ENCODE peak calls at places on chromosome 1, in seven cellular contexts. J is pancreas, B is AG09309, L is lower lobe of right lung, F is adipocyte, W is NT2/D1, Q is NB4. S is an unnamed sample.

GRCh38 chr1:44631647-44632510 is 42.4 kb downstream of the TMEM53 start:
- DNase-seq in L (peak; percentile 95), Q (peak; percentile 94), W (peak; percentile 84), F (peak; percentile 91), B (no peak), J (peak; percentile 95), S (peak; percentile 82)

GRCh38 chr1:11431946-11432507 is 46.9 kb upstream of the DISP3 start:
- DNase-seq in L (no peak), Q (no peak), F (no peak), W (no peak), J (no peak), B (no peak), S (no peak)

GRCh38 chr1:114549137-114549536 is 32.3 kb downstream of the BCAS2 start:
- DNase-seq in B (no peak), W (no peak), F (no peak), Q (no peak), L (no peak), J (no peak), S (no peak)

GRCh38 chr1:241507189-241507820 is 12.2 kb downstream of the FH start:
- DNase-seq in W (no peak), J (no peak), L (no peak), Q (no peak), B (no peak), F (peak; percentile 70), S (peak; percentile 45)

GRCh38 chr1:150622219-150622975 is 7.0 kb downstream of the ENSA start:
- DNase-seq in F (no peak), J (no peak), W (no peak), B (no peak), L (peak; percentile 68), Q (no peak), S (no peak)

GRCh38 chr1:55735110-55735509 is 519.9 kb upstream of the USP24 start:
- DNase-seq in J (no peak), B (no peak), W (no peak), F (peak; percentile 32), L (no peak), Q (no peak), S (peak; percentile 64)

GRCh38 chr1:30444850-30445249 is 278.5 kb downstream of the MATN1 start:
- DNase-seq in L (no peak), W (no peak), J (no peak), B (no peak), F (no peak), Q (no peak), S (no peak)

GRCh38 chr1:100730130-100730529 is 10.6 kb downstream of the VCAM1 start:
- DNase-seq in L (no peak), Q (no peak), W (no peak), F (peak; percentile 74), J (no peak), B (no peak), S (no peak)

GRCh38 chr1:230327892-230328284 is 98.2 kb downstream of the PGBD5 start:
- DNase-seq in B (no peak), Q (no peak), F (no peak), W (peak; percentile 39), L (no peak), J (no peak), S (no peak)

GRCh38 chr1:1920608-1921458 is 1.8 kb upstream of the TMEM52 start:
- DNase-seq in L (no peak), Q (no peak), W (no peak), F (no peak), B (no peak), J (peak; percentile 64), S (no peak)

GRCh38 chr1:113433177-113433576 is 42.9 kb downstream of the MAGI3 start:
- DNase-seq in B (no peak), F (no peak), W (no peak), L (no peak), J (no peak), Q (no peak), S (peak; percentile 23)

GRCh38 chr1:46180082-46180616 is 3.9 kb upstream of the P3R3URF start:
- DNase-seq in J (no peak), B (no peak), Q (peak; percentile 32), F (no peak), L (peak; percentile 83), W (no peak), S (no peak)

DNA sequence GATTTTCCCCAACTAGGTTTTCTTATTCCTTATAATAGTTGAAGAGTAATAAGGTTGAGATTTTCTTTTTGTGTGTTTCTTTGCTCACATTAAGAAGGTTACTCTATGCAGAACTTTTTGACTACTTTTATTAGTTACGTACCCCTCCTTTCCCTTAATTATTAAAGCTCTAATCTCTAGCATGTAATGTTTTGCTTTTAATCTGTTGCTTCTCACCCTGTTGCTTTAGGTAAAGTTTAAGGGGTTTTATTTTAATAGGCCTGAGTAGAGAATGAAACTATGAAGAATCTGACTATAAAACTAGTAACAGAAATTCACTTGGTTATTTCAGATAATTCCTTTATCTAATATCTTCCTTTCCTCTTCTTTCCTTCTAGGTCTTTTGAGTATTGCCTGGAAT is 53.4 kb downstream of the POU2F1 start:
- DNase-seq in W (no peak), Q (no peak), L (no peak), F (no peak), B (no peak), J (no peak), S (no peak)
- H3K4me3 ChIP-seq in W (no peak overlapping the region), Q (no peak overlapping the region), L (no peak overlapping the region), F (no peak overlapping the region), B (no peak overlapping the region), J (no peak overlapping the region), S (no peak overlapping the region)

GRCh38 chr1:31642366-31642765 is 2.3 kb downstream of the PEF1 start:
- DNase-seq in Q (no peak), J (no peak), L (no peak), B (no peak), W (no peak), F (no peak), S (no peak)
- H3K4me3 ChIP-seq in Q (no peak overlapping the region), J (no peak overlapping the region), L (no peak overlapping the region), B (no peak overlapping the region), W (no peak overlapping the region), F (no peak overlapping the region), S (no peak overlapping the region)

DNA sequence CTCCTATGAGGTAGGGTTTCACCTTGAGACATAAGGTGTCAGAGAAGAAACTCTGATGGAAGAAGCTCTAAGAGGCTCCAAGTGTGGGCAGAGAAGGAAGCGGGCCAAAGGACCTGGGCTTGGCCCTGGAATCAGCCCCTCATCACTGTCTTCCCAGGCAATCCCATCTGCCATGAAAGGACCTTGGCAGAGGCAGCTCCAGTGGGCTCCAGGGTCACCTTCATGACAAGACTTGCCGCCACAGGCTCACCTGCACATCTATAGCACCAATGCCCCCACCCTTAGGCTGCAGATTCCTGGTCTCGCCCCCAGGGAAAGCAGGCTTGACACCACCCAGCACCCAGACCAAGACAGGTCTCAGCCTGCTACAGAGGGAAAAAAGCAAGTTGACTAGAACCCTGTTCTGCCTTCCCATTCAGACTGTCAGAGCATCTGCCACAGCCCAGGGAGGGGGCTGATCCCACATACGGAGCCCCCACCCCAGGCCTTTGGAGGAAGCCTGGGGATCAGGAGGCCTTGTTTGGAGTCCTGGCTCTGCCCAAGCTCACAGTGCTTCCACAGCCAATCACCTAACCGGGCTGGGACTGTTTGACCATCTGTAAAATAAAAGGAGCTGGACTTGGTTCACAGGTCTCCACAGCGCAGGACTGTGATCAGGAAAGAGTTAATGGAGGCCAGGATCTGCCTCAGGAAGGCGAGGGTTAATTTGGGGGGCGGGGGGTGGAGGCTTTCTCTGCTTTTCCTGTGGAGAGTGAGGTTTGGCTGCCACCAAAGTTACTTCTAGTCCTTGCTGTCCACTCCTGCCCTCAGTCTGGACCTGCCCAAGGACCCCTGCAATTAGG is at the start of gene FAM110D:
- DNase-seq in B (no peak), W (no peak), F (no peak), Q (no peak), J (peak; percentile 27), L (no peak), S (no peak)
- H3K4me3 ChIP-seq in B (no peak within 1 kb of the TSS), W (no peak within 1 kb of the TSS), F (no peak within 1 kb of the TSS), Q (no peak within 1 kb of the TSS), J (no peak within 1 kb of the TSS), L (peak within 1 kb of the TSS; percentile 62), S (no peak within 1 kb of the TSS)

GRCh38 chr1:153541641-153542569 is 1.2 kb upstream of the S100A5 start:
- DNase-seq in J (peak; percentile 35), F (no peak), W (no peak), Q (peak; percentile 40), L (no peak), B (no peak), S (no peak)
- H3K4me3 ChIP-seq in J (no peak overlapping the region), F (no peak overlapping the region), W (no peak overlapping the region), Q (no peak overlapping the region), L (no peak overlapping the region), B (no peak overlapping the region), S (no peak overlapping the region)

DNA sequence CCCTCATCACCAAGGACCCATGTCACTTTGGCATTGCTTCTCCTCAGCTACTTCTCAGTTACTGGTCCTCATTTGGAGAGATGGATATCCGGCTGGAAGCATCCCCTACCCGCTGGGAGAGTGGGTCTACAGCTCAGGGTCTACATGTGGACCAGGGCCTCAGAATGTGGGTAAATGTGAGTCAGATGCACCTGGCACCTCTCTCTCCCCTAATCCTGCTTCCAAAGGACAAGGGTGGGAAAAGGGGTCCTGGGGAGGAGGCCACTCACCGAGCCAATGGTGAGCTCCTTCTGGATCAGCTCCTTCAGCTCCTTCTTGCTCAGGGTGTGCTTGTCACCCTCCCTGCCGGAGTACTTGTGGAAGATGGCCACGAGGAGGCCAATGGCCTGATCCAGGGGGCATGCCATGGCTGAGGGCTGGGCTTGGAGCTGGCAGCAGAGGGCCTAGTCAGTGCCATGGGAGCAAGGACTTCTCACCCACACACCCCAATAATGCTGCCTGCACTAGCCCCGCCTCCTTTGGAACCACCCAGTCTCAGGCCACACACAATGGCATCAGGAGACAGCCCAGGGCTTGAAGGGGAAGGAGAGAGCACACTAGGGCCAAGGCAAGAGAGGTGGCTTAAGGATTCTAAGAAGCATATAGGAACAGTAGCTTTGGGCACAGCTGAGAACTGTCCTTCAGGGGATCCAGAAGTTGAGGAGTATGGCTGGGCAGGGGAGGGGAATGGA is 693 bp downstream of the S100A6 start:
- DNase-seq in B (no peak), J (no peak), L (peak; percentile 85), W (no peak), Q (peak; percentile 48), F (peak; percentile 63), S (peak; percentile 83)
- H3K4me3 ChIP-seq in B (peak overlapping the region; percentile 71), J (peak overlapping the region; percentile 33), L (peak overlapping the region; percentile 98), W (no peak overlapping the region), Q (peak overlapping the region; percentile 58), F (peak overlapping the region; percentile 92), S (peak overlapping the region; percentile 100)

GRCh38 chr1:59013276-59013927 is 229.6 kb upstream of the JUN start:
- DNase-seq in L (no peak), J (peak; percentile 68), B (no peak), W (peak; percentile 87), Q (no peak), F (peak; percentile 65), S (peak; percentile 72)
- H3K4me3 ChIP-seq in L (peak overlapping the region; percentile 7), J (no peak overlapping the region), B (no peak overlapping the region), W (no peak overlapping the region), Q (no peak overlapping the region), F (peak overlapping the region; percentile 67), S (peak overlapping the region; percentile 41)

S was measured in foreskin fibroblast.